ENCODE peak calls at places on chromosomes 16 and 17, in seven cellular contexts. One of them, this sample, is unnamed. For H3K4me1, the result is how much of the 10 kb centered on the place peaks cover.

GRCh38 chr17:64984776-64985521 is 65.7 kb upstream of the LRRC37A3 start:
- DNase-seq in lung: no peak
- DNase-seq in CD8-positive, alpha-beta T cell: peak
- DNase-seq in A549: peak
- DNase-seq in psoas muscle: no peak
- DNase-seq in thoracic aorta: no peak
- DNase-seq in ovary: no peak
- DNase-seq in this sample: no peak

GRCh38 chr17:6927290-6927844 is 68.5 kb upstream of the ALOX12 start:
- DNase-seq in lung: no peak
- DNase-seq in CD8-positive, alpha-beta T cell: no peak
- DNase-seq in A549: no peak
- DNase-seq in psoas muscle: no peak
- DNase-seq in thoracic aorta: no peak
- DNase-seq in ovary: no peak
- DNase-seq in this sample: no peak

GRCh38 chr16:86512860-86513470 is 2.6 kb downstream of the FOXF1 start:
- DNase-seq in lung: no peak
- DNase-seq in CD8-positive, alpha-beta T cell: no peak
- DNase-seq in A549: no peak
- DNase-seq in psoas muscle: no peak
- DNase-seq in thoracic aorta: no peak
- DNase-seq in ovary: no peak
- DNase-seq in this sample: no peak

GRCh38 chr16:57514891-57515600 is 21.3 kb downstream of the CCDC102A start:
- DNase-seq in lung: no peak
- DNase-seq in CD8-positive, alpha-beta T cell: no peak
- DNase-seq in A549: no peak
- DNase-seq in psoas muscle: peak
- DNase-seq in thoracic aorta: no peak
- DNase-seq in ovary: no peak
- DNase-seq in this sample: no peak

GRCh38 chr17:61575983-61576382 is 15.0 kb downstream of the NACA2 start:
- DNase-seq in lung: no peak
- DNase-seq in CD8-positive, alpha-beta T cell: no peak
- DNase-seq in A549: no peak
- DNase-seq in psoas muscle: no peak
- DNase-seq in thoracic aorta: no peak
- DNase-seq in ovary: no peak
- DNase-seq in this sample: no peak

GRCh38 chr17:1193300-1193699 is 13.5 kb upstream of the ABR start:
- DNase-seq in lung: no peak
- DNase-seq in CD8-positive, alpha-beta T cell: no peak
- DNase-seq in A549: no peak
- DNase-seq in psoas muscle: no peak
- DNase-seq in thoracic aorta: no peak
- DNase-seq in ovary: no peak
- DNase-seq in this sample: peak

GRCh38 chr17:2782030-2782429 is 14.2 kb upstream of the RAP1GAP2 start:
- DNase-seq in lung: no peak
- DNase-seq in CD8-positive, alpha-beta T cell: no peak
- DNase-seq in A549: peak
- DNase-seq in psoas muscle: no peak
- DNase-seq in thoracic aorta: no peak
- DNase-seq in ovary: no peak
- DNase-seq in this sample: no peak

GRCh38 chr17:4110152-4110551 is 32.7 kb downstream of the ZZEF1 start:
- DNase-seq in lung: no peak
- DNase-seq in CD8-positive, alpha-beta T cell: no peak
- DNase-seq in A549: no peak
- DNase-seq in psoas muscle: no peak
- DNase-seq in thoracic aorta: no peak
- DNase-seq in ovary: no peak
- DNase-seq in this sample: no peak

GRCh38 chr17:53979991-53980390 is 157.3 kb downstream of the KIF2B start:
- DNase-seq in lung: no peak
- DNase-seq in CD8-positive, alpha-beta T cell: no peak
- DNase-seq in A549: no peak
- DNase-seq in psoas muscle: no peak
- DNase-seq in thoracic aorta: no peak
- DNase-seq in ovary: no peak
- DNase-seq in this sample: no peak

GRCh38 chr17:45371414-45372324 is 54.8 kb upstream of the MAP3K14 start:
- DNase-seq in lung: peak
- DNase-seq in CD8-positive, alpha-beta T cell: peak
- DNase-seq in A549: peak
- DNase-seq in psoas muscle: peak
- DNase-seq in thoracic aorta: peak
- DNase-seq in ovary: peak
- DNase-seq in this sample: peak

GRCh38 chr16:81676571-81677374 is 102.3 kb upstream of the PLCG2 start:
- DNase-seq in lung: no peak
- DNase-seq in CD8-positive, alpha-beta T cell: no peak
- DNase-seq in A549: no peak
- DNase-seq in psoas muscle: no peak
- DNase-seq in thoracic aorta: no peak
- DNase-seq in ovary: no peak
- DNase-seq in this sample: no peak

GRCh38 chr17:19313746-19314651 is 48.5 kb downstream of the B9D1 start:
- DNase-seq in lung: no peak
- DNase-seq in CD8-positive, alpha-beta T cell: no peak
- DNase-seq in A549: no peak
- DNase-seq in psoas muscle: no peak
- DNase-seq in thoracic aorta: no peak
- DNase-seq in ovary: no peak
- DNase-seq in this sample: no peak

GRCh38 chr16:10946308-10946707 is 1.9 kb downstream of the CLEC16A start:
- DNase-seq in lung: peak
- DNase-seq in CD8-positive, alpha-beta T cell: no peak
- DNase-seq in A549: no peak
- DNase-seq in psoas muscle: no peak
- DNase-seq in thoracic aorta: no peak
- DNase-seq in ovary: no peak
- DNase-seq in this sample: no peak

GRCh38 chr17:68768804-68769203 is 167.6 kb upstream of the FAM20A start:
- DNase-seq in lung: no peak
- DNase-seq in CD8-positive, alpha-beta T cell: no peak
- DNase-seq in A549: no peak
- DNase-seq in psoas muscle: no peak
- DNase-seq in thoracic aorta: no peak
- DNase-seq in ovary: no peak
- DNase-seq in this sample: no peak

GRCh38 chr17:3667366-3668278 is 756 bp downstream of the TAX1BP3 start:
- DNase-seq in lung: peak
- DNase-seq in CD8-positive, alpha-beta T cell: peak
- DNase-seq in A549: peak
- DNase-seq in psoas muscle: peak
- DNase-seq in thoracic aorta: peak
- DNase-seq in ovary: peak
- DNase-seq in this sample: peak

GRCh38 chr16:73886378-73886777 is 410.2 kb upstream of the PSMD7 start:
- DNase-seq in lung: no peak
- DNase-seq in CD8-positive, alpha-beta T cell: no peak
- DNase-seq in A549: no peak
- DNase-seq in psoas muscle: no peak
- DNase-seq in thoracic aorta: no peak
- DNase-seq in ovary: no peak
- DNase-seq in this sample: no peak

GRCh38 chr17:16215965-16216316 is 607 bp upstream of the NCOR1 start:
- DNase-seq in lung: peak
- DNase-seq in CD8-positive, alpha-beta T cell: no peak
- DNase-seq in A549: no peak
- DNase-seq in psoas muscle: no peak
- DNase-seq in thoracic aorta: no peak
- DNase-seq in ovary: no peak
- DNase-seq in this sample: peak

DNA sequence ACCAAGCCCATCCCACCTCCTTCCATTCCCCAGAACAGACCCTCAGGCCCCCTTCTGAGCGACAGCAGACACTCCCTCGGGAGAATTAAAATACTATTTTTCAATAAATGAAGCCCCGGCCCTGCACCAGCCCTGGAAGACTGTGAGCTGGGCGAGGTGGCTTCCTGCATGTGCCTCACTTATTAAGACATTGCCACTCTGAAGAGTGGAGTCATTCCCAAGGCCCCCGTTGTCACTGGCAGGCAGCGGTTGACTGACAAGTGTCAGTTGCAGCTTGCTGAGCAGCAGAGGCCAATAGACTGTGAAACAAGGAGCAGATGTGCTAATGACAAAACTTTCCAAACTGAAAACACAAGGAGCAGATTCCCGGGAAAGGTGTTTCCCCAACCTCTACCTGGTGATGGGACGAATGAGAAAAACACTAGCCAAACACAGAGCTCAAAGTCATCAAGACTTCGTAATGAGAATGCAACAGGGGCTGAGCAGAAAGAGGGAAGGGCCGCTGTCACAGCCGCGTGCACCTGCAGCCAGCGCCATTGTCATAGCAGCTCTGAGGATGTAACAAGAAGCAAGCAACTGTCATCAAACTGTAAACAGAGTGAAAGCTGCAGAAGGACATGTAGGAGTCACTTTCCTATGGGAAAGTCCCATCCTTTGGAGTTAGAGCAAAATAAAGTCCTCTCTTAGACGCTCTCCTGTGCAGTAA is 232.1 kb downstream of the C16orf78 start:
- DNase-seq in lung: no peak
- DNase-seq in CD8-positive, alpha-beta T cell: no peak
- DNase-seq in A549: no peak
- DNase-seq in psoas muscle: peak
- DNase-seq in thoracic aorta: no peak
- DNase-seq in ovary: no peak
- DNase-seq in this sample: no peak
- H3K4me1 ChIP-seq in lung: under half
- H3K4me1 ChIP-seq in CD8-positive, alpha-beta T cell: under half
- H3K4me1 ChIP-seq in A549: under half
- H3K4me1 ChIP-seq in psoas muscle: under half
- H3K4me1 ChIP-seq in thoracic aorta: under half
- H3K4me1 ChIP-seq in ovary: under half
- H3K4me1 ChIP-seq in this sample: under half

DNA sequence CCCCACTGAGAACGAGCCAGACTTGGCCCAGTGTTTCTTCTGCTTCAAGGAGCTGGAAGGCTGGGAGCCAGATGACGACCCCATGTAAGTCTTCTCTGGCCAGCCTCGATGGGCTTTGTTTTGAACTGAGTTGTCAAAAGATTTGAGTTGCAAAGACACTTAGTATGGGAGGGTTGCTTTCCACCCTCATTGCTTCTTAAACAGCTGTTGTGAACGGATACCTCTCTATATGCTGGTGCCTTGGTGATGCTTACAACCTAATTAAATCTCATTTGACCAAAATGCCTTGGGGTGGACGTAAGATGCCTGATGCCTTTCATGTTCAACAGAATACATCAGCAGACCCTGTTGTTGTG is 631 bp downstream of the BIRC5 start:
- DNase-seq in lung: no peak
- DNase-seq in CD8-positive, alpha-beta T cell: no peak
- DNase-seq in A549: no peak
- DNase-seq in psoas muscle: no peak
- DNase-seq in thoracic aorta: no peak
- DNase-seq in ovary: no peak
- DNase-seq in this sample: no peak
- H3K27ac ChIP-seq in lung: no peak
- H3K27ac ChIP-seq in CD8-positive, alpha-beta T cell: no peak
- H3K27ac ChIP-seq in A549: peak
- H3K27ac ChIP-seq in psoas muscle: no peak
- H3K27ac ChIP-seq in thoracic aorta: no peak
- H3K27ac ChIP-seq in ovary: no peak
- H3K27ac ChIP-seq in this sample: no peak

GRCh38 chr16:31713071-31713944 is 160.3 kb upstream of the ZNF267 start:
- DNase-seq in lung: peak
- DNase-seq in CD8-positive, alpha-beta T cell: peak
- DNase-seq in A549: peak
- DNase-seq in psoas muscle: peak
- DNase-seq in thoracic aorta: peak
- DNase-seq in ovary: peak
- DNase-seq in this sample: peak

GRCh38 chr16:31718998-31719397 is 154.6 kb upstream of the ZNF267 start:
- DNase-seq in lung: no peak
- DNase-seq in CD8-positive, alpha-beta T cell: no peak
- DNase-seq in A549: no peak
- DNase-seq in psoas muscle: no peak
- DNase-seq in thoracic aorta: no peak
- DNase-seq in ovary: no peak
- DNase-seq in this sample: no peak

GRCh38 chr16:31713945-31714898 is 159.4 kb upstream of the ZNF267 start:
- DNase-seq in lung: no peak
- DNase-seq in CD8-positive, alpha-beta T cell: no peak
- DNase-seq in A549: no peak
- DNase-seq in psoas muscle: peak
- DNase-seq in thoracic aorta: no peak
- DNase-seq in ovary: no peak
- DNase-seq in this sample: no peak

GRCh38 chr16:31714899-31715504 is 158.6 kb upstream of the ZNF267 start:
- DNase-seq in lung: no peak
- DNase-seq in CD8-positive, alpha-beta T cell: no peak
- DNase-seq in A549: no peak
- DNase-seq in psoas muscle: no peak
- DNase-seq in thoracic aorta: no peak
- DNase-seq in ovary: no peak
- DNase-seq in this sample: no peak

DNA sequence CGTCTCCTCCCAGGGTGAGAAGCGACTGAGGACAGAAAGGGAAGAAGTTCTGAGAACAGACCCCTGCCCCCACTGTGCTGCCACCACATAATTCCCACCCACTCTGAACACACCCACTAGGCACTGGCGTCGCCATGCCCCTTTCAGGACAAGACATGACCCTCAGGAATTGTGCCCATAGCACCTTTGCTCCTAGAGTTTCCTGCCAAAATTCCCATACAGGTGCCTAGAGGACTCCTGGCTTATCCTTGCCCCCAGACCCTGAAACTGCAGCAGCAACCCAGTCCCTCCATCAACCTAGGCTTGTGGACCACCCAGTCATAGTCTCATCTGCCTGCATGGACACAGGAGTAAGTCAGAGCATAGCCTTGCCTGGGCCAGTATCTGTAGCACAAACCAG is 157.7 kb upstream of the ZNF267 start:
- DNase-seq in lung: peak
- DNase-seq in CD8-positive, alpha-beta T cell: no peak
- DNase-seq in A549: no peak
- DNase-seq in psoas muscle: no peak
- DNase-seq in thoracic aorta: no peak
- DNase-seq in ovary: no peak
- DNase-seq in this sample: no peak
- H3K4me3 ChIP-seq in lung: no peak
- H3K4me3 ChIP-seq in CD8-positive, alpha-beta T cell: no peak
- H3K4me3 ChIP-seq in A549: no peak
- H3K4me3 ChIP-seq in psoas muscle: no peak
- H3K4me3 ChIP-seq in thoracic aorta: no peak
- H3K4me3 ChIP-seq in ovary: no peak
- H3K4me3 ChIP-seq in this sample: no peak

DNA sequence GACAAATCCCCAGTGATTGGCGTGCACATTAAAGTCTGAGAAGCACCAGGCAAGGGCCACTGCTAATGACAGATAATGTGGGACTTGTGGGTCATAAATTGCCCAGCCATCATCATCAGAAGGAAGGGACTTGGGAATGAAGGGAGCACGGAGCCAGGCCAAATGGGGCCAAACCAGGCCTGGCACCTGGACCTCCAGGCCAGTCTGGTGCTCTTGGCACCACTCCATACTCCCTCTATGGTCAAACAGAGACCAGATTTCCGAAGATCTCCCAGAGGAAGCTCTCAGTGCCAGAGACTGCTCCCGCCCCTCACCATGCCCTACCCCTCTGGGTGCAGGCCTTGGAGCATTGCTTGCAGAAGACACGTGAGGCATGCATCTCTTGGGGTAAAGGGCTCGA is 142.2 kb downstream of the CCDC182 start:
- DNase-seq in lung: no peak
- DNase-seq in CD8-positive, alpha-beta T cell: no peak
- DNase-seq in A549: no peak
- DNase-seq in psoas muscle: no peak
- DNase-seq in thoracic aorta: no peak
- DNase-seq in ovary: no peak
- DNase-seq in this sample: no peak
- H3K4me1 ChIP-seq in lung: under half
- H3K4me1 ChIP-seq in CD8-positive, alpha-beta T cell: half or more
- H3K4me1 ChIP-seq in A549: under half
- H3K4me1 ChIP-seq in psoas muscle: under half
- H3K4me1 ChIP-seq in thoracic aorta: under half
- H3K4me1 ChIP-seq in ovary: under half
- H3K4me1 ChIP-seq in this sample: under half

This sample was measured in small intestine.